ENCODE peak calls at places on chromosome 16, in seven cellular contexts. One of them, this sample, is unnamed.

GRCh38 chr16:4870138-4870671 is 22.9 kb downstream of the UBN1 start:
- DNase-seq in right atrium auricular region: no peak
- DNase-seq in iPS DF 6.9: no peak
- DNase-seq in Right ventricle myocardium inferior: no peak
- DNase-seq in hypothalamus: no peak
- DNase-seq in GM12892: no peak
- DNase-seq in AG09309: no peak
- DNase-seq in this sample: no peak

GRCh38 chr16:12811441-12812198 is 7.9 kb upstream of the CPPED1 start:
- DNase-seq in right atrium auricular region: no peak
- DNase-seq in iPS DF 6.9: no peak
- DNase-seq in Right ventricle myocardium inferior: no peak
- DNase-seq in hypothalamus: no peak
- DNase-seq in GM12892: no peak
- DNase-seq in AG09309: no peak
- DNase-seq in this sample: no peak

GRCh38 chr16:64363039-64363438 is 758.8 kb downstream of the CDH11 start:
- DNase-seq in right atrium auricular region: no peak
- DNase-seq in iPS DF 6.9: no peak
- DNase-seq in Right ventricle myocardium inferior: no peak
- DNase-seq in hypothalamus: no peak
- DNase-seq in GM12892: no peak
- DNase-seq in AG09309: no peak
- DNase-seq in this sample: no peak

GRCh38 chr16:88886915-88887521 is 20.6 kb upstream of the PABPN1L start:
- DNase-seq in right atrium auricular region: peak; percentile 72
- DNase-seq in iPS DF 6.9: no peak
- DNase-seq in Right ventricle myocardium inferior: peak; percentile 95
- DNase-seq in hypothalamus: no peak
- DNase-seq in GM12892: no peak
- DNase-seq in AG09309: no peak
- DNase-seq in this sample: no peak

GRCh38 chr16:1438229-1439057 is 5.9 kb downstream of the CCDC154 start:
- DNase-seq in right atrium auricular region: no peak
- DNase-seq in iPS DF 6.9: no peak
- DNase-seq in Right ventricle myocardium inferior: no peak
- DNase-seq in hypothalamus: no peak
- DNase-seq in GM12892: no peak
- DNase-seq in AG09309: no peak
- DNase-seq in this sample: no peak

GRCh38 chr16:85986931-85987749 is 88.2 kb downstream of the IRF8 start:
- DNase-seq in right atrium auricular region: no peak
- DNase-seq in iPS DF 6.9: peak; percentile 16
- DNase-seq in Right ventricle myocardium inferior: no peak
- DNase-seq in hypothalamus: no peak
- DNase-seq in GM12892: peak; percentile 71
- DNase-seq in AG09309: no peak
- DNase-seq in this sample: no peak

GRCh38 chr16:22192261-22193133 is 13.6 kb upstream of the EEF2K start:
- DNase-seq in right atrium auricular region: peak; percentile 96
- DNase-seq in iPS DF 6.9: no peak
- DNase-seq in Right ventricle myocardium inferior: peak; percentile 88
- DNase-seq in hypothalamus: peak; percentile 70
- DNase-seq in GM12892: no peak
- DNase-seq in AG09309: peak; percentile 71
- DNase-seq in this sample: peak; percentile 78

GRCh38 chr16:68782198-68783174 is 45.4 kb downstream of the CDH1 start:
- DNase-seq in right atrium auricular region: no peak
- DNase-seq in iPS DF 6.9: no peak
- DNase-seq in Right ventricle myocardium inferior: no peak
- DNase-seq in hypothalamus: no peak
- DNase-seq in GM12892: peak; percentile 21
- DNase-seq in AG09309: no peak
- DNase-seq in this sample: no peak

GRCh38 chr16:8853611-8854010 is 15.2 kb downstream of the CARHSP1 start:
- DNase-seq in right atrium auricular region: no peak
- DNase-seq in iPS DF 6.9: no peak
- DNase-seq in Right ventricle myocardium inferior: no peak
- DNase-seq in hypothalamus: no peak
- DNase-seq in GM12892: no peak
- DNase-seq in AG09309: no peak
- DNase-seq in this sample: no peak

GRCh38 chr16:14013571-14014283 is 57.4 kb upstream of the MRTFB start:
- DNase-seq in right atrium auricular region: no peak
- DNase-seq in iPS DF 6.9: no peak
- DNase-seq in Right ventricle myocardium inferior: no peak
- DNase-seq in hypothalamus: no peak
- DNase-seq in GM12892: no peak
- DNase-seq in AG09309: peak; percentile 79
- DNase-seq in this sample: peak; percentile 67

GRCh38 chr16:20349615-20350014 is 2.9 kb downstream of the UMOD start:
- DNase-seq in right atrium auricular region: no peak
- DNase-seq in iPS DF 6.9: no peak
- DNase-seq in Right ventricle myocardium inferior: no peak
- DNase-seq in hypothalamus: no peak
- DNase-seq in GM12892: no peak
- DNase-seq in AG09309: no peak
- DNase-seq in this sample: no peak

GRCh38 chr16:50235581-50235980 is 30.8 kb upstream of the ADCY7 start:
- DNase-seq in right atrium auricular region: no peak
- DNase-seq in iPS DF 6.9: no peak
- DNase-seq in Right ventricle myocardium inferior: no peak
- DNase-seq in hypothalamus: no peak
- DNase-seq in GM12892: no peak
- DNase-seq in AG09309: no peak
- DNase-seq in this sample: no peak

GRCh38 chr16:23754594-23755483 is at the start of gene CHP2:
- DNase-seq in right atrium auricular region: peak; percentile 21
- DNase-seq in iPS DF 6.9: no peak
- DNase-seq in Right ventricle myocardium inferior: no peak
- DNase-seq in hypothalamus: no peak
- DNase-seq in GM12892: no peak
- DNase-seq in AG09309: no peak
- DNase-seq in this sample: no peak

GRCh38 chr16:30903002-30903401 is 6.6 kb downstream of the CTF1 start:
- DNase-seq in right atrium auricular region: no peak
- DNase-seq in iPS DF 6.9: no peak
- DNase-seq in Right ventricle myocardium inferior: no peak
- DNase-seq in hypothalamus: peak; percentile 29
- DNase-seq in GM12892: no peak
- DNase-seq in AG09309: no peak
- DNase-seq in this sample: no peak

GRCh38 chr16:65807858-65808257 is 558.6 kb upstream of the CDH5 start:
- DNase-seq in right atrium auricular region: no peak
- DNase-seq in iPS DF 6.9: no peak
- DNase-seq in Right ventricle myocardium inferior: no peak
- DNase-seq in hypothalamus: no peak
- DNase-seq in GM12892: no peak
- DNase-seq in AG09309: no peak
- DNase-seq in this sample: no peak

GRCh38 chr16:68463904-68464303 is 15.6 kb upstream of the SMPD3 start:
- DNase-seq in right atrium auricular region: no peak
- DNase-seq in iPS DF 6.9: no peak
- DNase-seq in Right ventricle myocardium inferior: no peak
- DNase-seq in hypothalamus: no peak
- DNase-seq in GM12892: no peak
- DNase-seq in AG09309: no peak
- DNase-seq in this sample: no peak

GRCh38 chr16:80973991-80974390 is 32.7 kb downstream of the CMC2 start:
- DNase-seq in right atrium auricular region: no peak
- DNase-seq in iPS DF 6.9: no peak
- DNase-seq in Right ventricle myocardium inferior: no peak
- DNase-seq in hypothalamus: no peak
- DNase-seq in GM12892: no peak
- DNase-seq in AG09309: no peak
- DNase-seq in this sample: no peak

GRCh38 chr16:20612551-20613470 is 36.6 kb upstream of the ACSM2B start:
- DNase-seq in right atrium auricular region: peak; percentile 74
- DNase-seq in iPS DF 6.9: no peak
- DNase-seq in Right ventricle myocardium inferior: peak; percentile 82
- DNase-seq in hypothalamus: peak; percentile 45
- DNase-seq in GM12892: no peak
- DNase-seq in AG09309: no peak
- DNase-seq in this sample: no peak

GRCh38 chr16:1330260-1330914 is 3.1 kb upstream of the BAIAP3 start:
- DNase-seq in right atrium auricular region: no peak
- DNase-seq in iPS DF 6.9: no peak
- DNase-seq in Right ventricle myocardium inferior: no peak
- DNase-seq in hypothalamus: no peak
- DNase-seq in GM12892: no peak
- DNase-seq in AG09309: no peak
- DNase-seq in this sample: no peak

GRCh38 chr16:85819711-85820110 is 20.2 kb downstream of the COX4I1 start:
- DNase-seq in right atrium auricular region: no peak
- DNase-seq in iPS DF 6.9: no peak
- DNase-seq in Right ventricle myocardium inferior: no peak
- DNase-seq in hypothalamus: no peak
- DNase-seq in GM12892: no peak
- DNase-seq in AG09309: no peak
- DNase-seq in this sample: no peak

GRCh38 chr16:3101018-3101840 is 2.1 kb upstream of the ZSCAN10 start:
- DNase-seq in right atrium auricular region: no peak
- DNase-seq in iPS DF 6.9: no peak
- DNase-seq in Right ventricle myocardium inferior: no peak
- DNase-seq in hypothalamus: no peak
- DNase-seq in GM12892: no peak
- DNase-seq in AG09309: no peak
- DNase-seq in this sample: no peak

GRCh38 chr16:25060920-25061319 is 45.8 kb upstream of the ARHGAP17 start:
- DNase-seq in right atrium auricular region: no peak
- DNase-seq in iPS DF 6.9: no peak
- DNase-seq in Right ventricle myocardium inferior: no peak
- DNase-seq in hypothalamus: no peak
- DNase-seq in GM12892: no peak
- DNase-seq in AG09309: no peak
- DNase-seq in this sample: no peak

This sample was measured in non-pigmented ciliary epithelial cell.